ENCODE peak calls at places on chromosomes 12 and 14, in six cellular contexts. Y, P, H, B, S and W are unnamed samples.

GRCh38 chr12:12976366-12976765 is 23.7 kb downstream of the HEBP1 start:
- DNase-seq in B (no peak), Y (peak; percentile 96), H (no peak), P (no peak), S (peak; percentile 90), W (no peak)

GRCh38 chr12:119115296-119115905 is 63.3 kb upstream of the HSPB8 start:
- DNase-seq in P (peak; percentile 27), H (peak; percentile 17), Y (peak; percentile 31), S (peak; percentile 74), B (no peak), W (peak; percentile 66)

GRCh38 chr14:70897475-70897874 is 9.8 kb upstream of the PCNX1 start:
- DNase-seq in B (no peak), S (no peak), Y (peak; percentile 91), P (no peak), H (no peak), W (no peak)

GRCh38 chr12:124240493-124240892 is 54.4 kb upstream of the RFLNA start:
- DNase-seq in S (no peak), P (no peak), H (no peak), Y (no peak), B (no peak), W (no peak)

GRCh38 chr14:50085570-50086315 is 30.6 kb downstream of the VCPKMT start:
- DNase-seq in Y (peak; percentile 77), H (no peak), S (peak; percentile 53), P (no peak), B (no peak), W (peak; percentile 70)

GRCh38 chr12:64825143-64826011 is 930 bp downstream of the TBC1D30 start:
- DNase-seq in H (no peak), Y (no peak), B (no peak), P (peak; percentile 56), S (no peak), W (peak; percentile 28)

GRCh38 chr12:3752741-3753486 is at the start of gene CRACR2A:
- DNase-seq in H (peak; percentile 84), Y (peak; percentile 31), B (peak; percentile 79), S (no peak), P (peak; percentile 86), W (peak; percentile 91)

GRCh38 chr12:96150442-96150841 is 43.7 kb upstream of the ELK3 start:
- DNase-seq in P (no peak), H (no peak), Y (no peak), S (no peak), B (no peak), W (no peak)

GRCh38 chr14:49427117-49427516 is 159.1 kb downstream of the RPS29 start:
- DNase-seq in Y (no peak), P (no peak), H (no peak), B (no peak), S (no peak), W (no peak)

GRCh38 chr12:114949081-114949480 is 265.1 kb upstream of the TBX3 start:
- DNase-seq in S (no peak), H (no peak), B (no peak), P (no peak), Y (no peak), W (no peak)

GRCh38 chr14:99217556-99217955 is 54.4 kb downstream of the BCL11B start:
- DNase-seq in S (no peak), P (no peak), Y (no peak), B (no peak), H (no peak), W (no peak)
- TF ChIP-seq CTCF in S (no peak), P (no peak), Y (no peak), B (no peak), H (no peak), W (no peak)

GRCh38 chr14:34094384-34094783 is 143.5 kb upstream of the EGLN3 start:
- DNase-seq in S (no peak), Y (no peak), H (no peak), P (no peak), B (no peak), W (no peak)

GRCh38 chr14:34099630-34100029 is 148.8 kb upstream of the EGLN3 start:
- DNase-seq in B (no peak), H (peak; percentile 42), S (no peak), P (no peak), Y (no peak), W (no peak)

GRCh38 chr14:34098985-34099349 is 148.1 kb upstream of the EGLN3 start:
- DNase-seq in H (no peak), Y (no peak), B (no peak), P (no peak), S (no peak), W (no peak)

GRCh38 chr14:34093878-34094277 is 143.0 kb upstream of the EGLN3 start:
- DNase-seq in P (no peak), H (no peak), S (no peak), Y (no peak), B (no peak), W (no peak)

DNA sequence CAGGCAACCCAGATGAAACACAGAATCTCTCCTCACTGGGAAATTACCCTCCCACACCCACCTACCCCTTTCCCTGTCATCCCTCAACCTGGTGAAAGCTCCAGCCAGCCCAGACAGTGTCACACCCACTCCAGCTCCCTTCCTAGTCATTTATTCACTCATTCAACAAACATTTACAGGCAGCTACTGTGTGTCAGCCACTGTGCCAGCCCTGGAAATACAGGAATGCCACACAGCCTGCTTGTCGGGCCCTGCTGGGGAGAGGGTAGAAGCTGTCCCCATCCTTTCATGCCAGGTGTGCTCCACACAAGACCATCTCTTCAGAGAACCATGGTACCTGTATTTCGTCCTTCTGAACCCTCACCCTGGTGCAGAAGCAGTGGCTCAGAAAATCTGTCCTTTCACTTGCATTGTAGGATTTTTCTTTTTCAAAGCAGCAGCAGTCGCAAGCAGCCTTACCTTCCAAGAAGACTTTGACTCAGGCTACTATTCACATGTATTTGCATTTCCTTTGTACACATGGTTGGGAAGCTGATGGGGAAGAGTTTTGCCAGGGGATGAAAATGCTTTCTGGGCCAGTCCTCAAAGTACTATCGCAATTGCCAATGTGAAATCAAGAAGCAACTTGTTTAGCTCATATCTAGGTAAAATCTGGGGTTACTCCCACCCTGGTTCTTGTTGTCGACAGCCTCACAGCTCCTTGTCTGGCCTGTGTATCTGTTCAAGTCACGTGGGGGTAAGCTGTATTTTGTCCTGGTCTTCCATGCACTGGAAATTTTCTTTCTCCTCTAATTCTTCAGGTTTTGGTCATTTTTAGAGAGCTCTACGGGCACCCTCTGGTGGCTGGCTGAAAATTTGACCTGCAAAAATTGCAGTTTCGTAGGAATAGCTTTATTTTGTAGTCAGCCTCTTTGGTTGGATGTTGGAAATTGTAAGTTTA is 147.4 kb upstream of the EGLN3 start:
- DNase-seq in S (peak; percentile 79), B (no peak), P (no peak), H (peak; percentile 24), Y (peak; percentile 29), W (no peak)
- TF ChIP-seq CTCF in S (peak; percentile 89), B (peak; percentile 43), P (peak; percentile 28), H (peak; percentile 53), Y (peak; percentile 65), W (peak; percentile 55)

GRCh38 chr12:132364348-132364902 is 35.0 kb upstream of the GALNT9 start:
- DNase-seq in H (no peak), Y (no peak), P (no peak), S (no peak), B (no peak), W (no peak)

GRCh38 chr12:132367852-132368251 is 38.5 kb upstream of the GALNT9 start:
- DNase-seq in Y (no peak), H (no peak), B (no peak), S (no peak), P (no peak), W (no peak)

GRCh38 chr12:132366341-132366861 is 37.0 kb upstream of the GALNT9 start:
- DNase-seq in Y (no peak), P (no peak), B (no peak), S (no peak), H (no peak), W (no peak)

GRCh38 chr12:132365226-132365625 is 35.8 kb upstream of the GALNT9 start:
- DNase-seq in B (no peak), S (no peak), P (no peak), H (no peak), Y (no peak), W (no peak)

DNA sequence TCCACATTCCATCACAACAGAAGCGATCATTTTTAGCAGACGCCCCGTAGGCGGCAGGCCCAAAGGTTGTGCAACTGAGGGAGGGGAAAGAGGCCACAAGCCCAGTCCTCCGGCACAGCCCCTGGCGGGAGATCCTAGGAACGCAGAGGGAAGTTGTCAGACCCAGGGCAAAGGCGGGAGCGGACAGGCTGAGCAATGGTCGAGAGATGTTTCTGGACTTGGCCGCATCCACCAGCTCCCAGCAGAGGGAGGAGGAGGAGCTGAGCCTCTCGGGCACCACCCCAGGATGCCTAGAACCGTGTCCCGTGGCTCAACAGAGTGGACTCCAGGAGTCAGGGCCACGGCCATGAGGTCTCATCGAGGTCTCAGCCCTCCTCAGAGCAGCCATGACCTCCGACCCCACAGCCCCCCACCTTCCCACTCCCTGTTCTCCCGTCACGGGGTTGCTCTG is 38.0 kb upstream of the GALNT9 start:
- DNase-seq in S (no peak), B (no peak), P (no peak), H (no peak), Y (no peak), W (no peak)
- TF ChIP-seq CTCF in S (no peak), B (no peak), P (no peak), H (no peak), Y (no peak), W (no peak)

DNA sequence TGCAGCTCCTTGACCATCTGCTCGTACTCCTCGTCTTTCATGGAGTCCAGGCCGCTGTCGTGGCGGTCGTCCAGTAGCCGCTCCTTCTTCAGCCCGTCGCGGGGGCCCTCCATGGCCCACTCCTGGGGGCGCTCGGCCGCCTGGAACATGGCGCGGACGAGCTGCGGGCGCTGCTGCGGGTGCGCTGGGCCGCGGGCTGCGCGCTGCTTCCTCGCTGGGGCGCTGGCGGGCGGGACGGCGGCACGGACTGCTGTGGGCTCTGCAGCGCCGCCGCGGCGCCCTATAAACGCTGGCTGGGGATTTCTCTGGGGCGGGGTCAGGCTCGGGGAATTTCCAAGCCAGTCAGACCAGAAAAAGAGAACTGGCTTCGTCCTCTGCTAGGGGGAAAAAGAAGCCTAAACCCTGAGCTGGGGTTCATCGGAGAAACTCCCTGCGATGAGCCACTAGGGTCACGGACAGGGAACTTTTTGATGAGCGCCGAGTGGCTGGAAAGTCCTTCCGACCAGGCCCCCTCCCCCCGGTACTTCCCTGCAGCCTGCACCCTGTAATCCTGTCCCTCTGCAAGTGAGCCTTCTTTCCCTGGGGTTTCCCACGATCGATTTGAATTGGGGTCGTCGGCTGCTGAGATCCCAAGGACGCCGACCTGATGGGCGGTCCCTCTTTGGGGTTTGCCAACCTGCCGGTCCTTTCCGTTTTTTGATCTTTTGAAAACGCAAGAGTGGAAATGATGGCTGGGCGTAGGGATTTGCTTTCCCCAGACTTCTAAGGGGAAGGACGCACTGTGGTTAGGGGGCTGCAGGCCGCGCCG is at the start of gene NFKBIA:
- DNase-seq in B (peak; percentile 95), H (peak; percentile 93), P (peak; percentile 78), Y (peak; percentile 88), S (peak; percentile 90), W (peak; percentile 88)
- TF ChIP-seq CTCF in B (peak; percentile 35), H (peak; percentile 52), P (peak; percentile 18), Y (peak; percentile 57), S (peak; percentile 55), W (peak; percentile 59)